ENCODE peak calls at places on chromosomes 1 and 21, in five cellular contexts. One of them, this sample, is unnamed.

GRCh38 chr1:246838118-246838456 is 93.7 kb downstream of the AHCTF1 start:
- DNase-seq in OCI-LY7: no peak
- DNase-seq in upper lobe of right lung: no peak
- DNase-seq in body of pancreas: no peak
- DNase-seq in neural progenitor cell: no peak
- DNase-seq in this sample: no peak

GRCh38 chr1:113615425-113615824 is 143.9 kb downstream of the PHTF1 start:
- DNase-seq in OCI-LY7: no peak
- DNase-seq in upper lobe of right lung: no peak
- DNase-seq in body of pancreas: no peak
- DNase-seq in neural progenitor cell: no peak
- DNase-seq in this sample: no peak

GRCh38 chr1:202998836-202999750 is 8.1 kb upstream of the TMEM183A start:
- DNase-seq in OCI-LY7: peak
- DNase-seq in upper lobe of right lung: no peak
- DNase-seq in body of pancreas: peak
- DNase-seq in neural progenitor cell: peak
- DNase-seq in this sample: peak

GRCh38 chr21:20822559-20823133 is 175.6 kb upstream of the NCAM2 start:
- DNase-seq in OCI-LY7: no peak
- DNase-seq in upper lobe of right lung: no peak
- DNase-seq in body of pancreas: no peak
- DNase-seq in neural progenitor cell: peak
- DNase-seq in this sample: no peak

GRCh38 chr1:34822202-34822601 is 29.4 kb downstream of the GJA4 start:
- DNase-seq in OCI-LY7: no peak
- DNase-seq in upper lobe of right lung: no peak
- DNase-seq in body of pancreas: no peak
- DNase-seq in neural progenitor cell: no peak
- DNase-seq in this sample: no peak

GRCh38 chr1:98090351-98090750 is 169.5 kb upstream of the DPYD start:
- DNase-seq in OCI-LY7: no peak
- DNase-seq in upper lobe of right lung: no peak
- DNase-seq in body of pancreas: no peak
- DNase-seq in neural progenitor cell: no peak
- DNase-seq in this sample: no peak

GRCh38 chr1:198678901-198679329 is 40.1 kb downstream of the PTPRC start:
- DNase-seq in OCI-LY7: peak
- DNase-seq in upper lobe of right lung: no peak
- DNase-seq in body of pancreas: no peak
- DNase-seq in neural progenitor cell: no peak
- DNase-seq in this sample: no peak

GRCh38 chr1:108036796-108037545 is 72.0 kb upstream of the VAV3 start:
- DNase-seq in OCI-LY7: no peak
- DNase-seq in upper lobe of right lung: no peak
- DNase-seq in body of pancreas: no peak
- DNase-seq in neural progenitor cell: no peak
- DNase-seq in this sample: no peak

GRCh38 chr1:203669739-203670138 is 43.1 kb downstream of the ATP2B4 start:
- DNase-seq in OCI-LY7: no peak
- DNase-seq in upper lobe of right lung: no peak
- DNase-seq in body of pancreas: no peak
- DNase-seq in neural progenitor cell: no peak
- DNase-seq in this sample: no peak

GRCh38 chr21:19992540-19992939 is 1005.7 kb upstream of the NCAM2 start:
- DNase-seq in OCI-LY7: no peak
- DNase-seq in upper lobe of right lung: no peak
- DNase-seq in body of pancreas: no peak
- DNase-seq in neural progenitor cell: no peak
- DNase-seq in this sample: no peak

GRCh38 chr1:86169625-86170024 is 13.1 kb upstream of the COL24A1 start:
- DNase-seq in OCI-LY7: no peak
- DNase-seq in upper lobe of right lung: no peak
- DNase-seq in body of pancreas: no peak
- DNase-seq in neural progenitor cell: no peak
- DNase-seq in this sample: no peak

GRCh38 chr1:35560256-35561225 is 2.9 kb downstream of the NCDN start:
- DNase-seq in OCI-LY7: no peak
- DNase-seq in upper lobe of right lung: no peak
- DNase-seq in body of pancreas: peak
- DNase-seq in neural progenitor cell: no peak
- DNase-seq in this sample: no peak

GRCh38 chr1:175124842-175125241 is 57.2 kb downstream of the TNN start:
- DNase-seq in OCI-LY7: no peak
- DNase-seq in upper lobe of right lung: no peak
- DNase-seq in body of pancreas: no peak
- DNase-seq in neural progenitor cell: no peak
- DNase-seq in this sample: no peak

GRCh38 chr1:147891088-147891487 is 11.5 kb upstream of the GJA8 start:
- DNase-seq in OCI-LY7: no peak
- DNase-seq in upper lobe of right lung: no peak
- DNase-seq in body of pancreas: no peak
- DNase-seq in neural progenitor cell: no peak
- DNase-seq in this sample: no peak

GRCh38 chr21:33974513-33975468 is 59.2 kb upstream of the ATP5PO start:
- DNase-seq in OCI-LY7: no peak
- DNase-seq in upper lobe of right lung: no peak
- DNase-seq in body of pancreas: no peak
- DNase-seq in neural progenitor cell: no peak
- DNase-seq in this sample: no peak

GRCh38 chr1:51926171-51926812 is 47.8 kb upstream of the NRDC start:
- DNase-seq in OCI-LY7: peak
- DNase-seq in upper lobe of right lung: no peak
- DNase-seq in body of pancreas: no peak
- DNase-seq in neural progenitor cell: peak
- DNase-seq in this sample: peak

GRCh38 chr1:110421159-110421777 is 13.8 kb upstream of the LAMTOR5 start:
- DNase-seq in OCI-LY7: no peak
- DNase-seq in upper lobe of right lung: no peak
- DNase-seq in body of pancreas: no peak
- DNase-seq in neural progenitor cell: no peak
- DNase-seq in this sample: no peak

GRCh38 chr1:71414229-71414628 is 333.4 kb upstream of the ZRANB2 start:
- DNase-seq in OCI-LY7: no peak
- DNase-seq in upper lobe of right lung: no peak
- DNase-seq in body of pancreas: no peak
- DNase-seq in neural progenitor cell: no peak
- DNase-seq in this sample: no peak

DNA sequence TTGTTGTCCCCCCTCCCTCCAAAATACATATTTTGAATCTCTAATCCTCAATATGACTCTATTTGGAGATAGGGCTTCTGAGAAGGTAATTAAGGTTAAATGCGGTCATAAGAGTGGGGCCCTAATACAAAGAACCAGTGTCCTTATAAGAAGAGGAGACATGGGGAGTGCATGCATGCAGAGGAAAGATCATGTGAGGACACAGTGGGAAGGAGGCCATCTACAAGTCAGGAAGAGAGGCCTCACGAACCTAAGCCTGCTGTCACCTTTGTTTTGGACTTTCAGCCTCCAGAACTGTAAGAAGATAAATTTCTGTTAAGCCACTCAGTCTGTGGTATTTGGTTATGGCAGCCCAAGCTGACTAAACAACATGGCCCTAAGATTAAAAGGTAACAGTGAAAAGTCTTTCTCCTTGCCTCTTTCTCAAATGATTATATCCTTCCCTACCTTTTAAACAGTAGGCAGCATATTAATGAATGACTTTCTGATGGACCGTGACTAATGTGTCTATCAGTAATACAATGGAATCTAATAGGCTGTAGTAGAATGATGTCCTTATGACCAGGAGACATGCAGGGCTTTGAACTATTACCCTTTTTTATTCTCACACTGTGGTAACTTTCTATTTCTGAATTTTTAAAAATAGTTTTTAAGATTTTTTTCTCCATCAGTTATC is 40.6 kb upstream of the ST6GALNAC3 start:
- DNase-seq in OCI-LY7: no peak
- DNase-seq in upper lobe of right lung: no peak
- DNase-seq in body of pancreas: no peak
- DNase-seq in neural progenitor cell: no peak
- DNase-seq in this sample: no peak
- H3K27ac ChIP-seq in OCI-LY7: no peak
- H3K27ac ChIP-seq in upper lobe of right lung: no peak
- H3K27ac ChIP-seq in body of pancreas: no peak
- H3K27ac ChIP-seq in neural progenitor cell: no peak
- H3K27ac ChIP-seq in this sample: no peak

GRCh38 chr1:156054500-156055342 is at the start of gene LAMTOR2:
- DNase-seq in OCI-LY7: peak
- DNase-seq in upper lobe of right lung: peak
- DNase-seq in body of pancreas: peak
- DNase-seq in neural progenitor cell: peak
- DNase-seq in this sample: peak
- TF ChIP-seq CTCF in OCI-LY7: no peak
- TF ChIP-seq CTCF in upper lobe of right lung: no peak
- TF ChIP-seq CTCF in body of pancreas: no peak
- TF ChIP-seq CTCF in neural progenitor cell: no peak
- TF ChIP-seq CTCF in this sample: no peak

DNA sequence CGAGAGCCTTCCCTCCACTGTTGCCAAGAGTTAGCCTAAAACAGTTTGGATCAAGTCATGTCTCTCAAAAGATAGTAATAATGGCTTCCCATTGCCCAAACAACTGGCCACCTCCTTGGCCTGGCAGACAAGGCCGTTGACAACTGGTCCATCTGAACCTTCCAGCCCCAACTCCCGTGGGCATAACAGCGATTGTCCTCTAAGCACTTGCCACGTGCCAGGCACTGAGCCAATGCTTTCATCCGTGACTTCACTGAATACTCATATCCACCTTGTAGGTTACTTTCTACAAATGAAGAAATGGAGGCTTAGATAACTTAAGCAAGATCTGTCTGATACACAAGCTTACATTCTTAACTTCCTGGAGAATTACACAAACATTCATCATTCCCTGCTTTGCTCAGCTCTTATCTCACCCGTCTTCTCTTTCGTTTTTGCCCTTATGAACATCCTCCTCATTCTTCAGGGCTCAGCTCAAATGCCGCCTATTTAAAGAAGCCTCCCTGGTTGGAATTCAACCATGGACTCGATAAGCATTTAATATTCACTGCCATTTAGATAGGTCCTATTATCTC is 106.4 kb downstream of the KCND3 start:
- DNase-seq in OCI-LY7: no peak
- DNase-seq in upper lobe of right lung: no peak
- DNase-seq in body of pancreas: no peak
- DNase-seq in neural progenitor cell: no peak
- DNase-seq in this sample: no peak
- H3K27ac ChIP-seq in OCI-LY7: no peak
- H3K27ac ChIP-seq in upper lobe of right lung: no peak
- H3K27ac ChIP-seq in body of pancreas: no peak
- H3K27ac ChIP-seq in neural progenitor cell: no peak
- H3K27ac ChIP-seq in this sample: no peak

GRCh38 chr1:10530281-10530740 is 55.6 kb downstream of the PEX14 start:
- DNase-seq in OCI-LY7: no peak
- DNase-seq in upper lobe of right lung: peak
- DNase-seq in body of pancreas: peak
- DNase-seq in neural progenitor cell: peak
- DNase-seq in this sample: peak
- TF ChIP-seq CTCF in OCI-LY7: peak
- TF ChIP-seq CTCF in upper lobe of right lung: peak
- TF ChIP-seq CTCF in body of pancreas: peak
- TF ChIP-seq CTCF in neural progenitor cell: peak
- TF ChIP-seq CTCF in this sample: peak

GRCh38 chr1:153648000-153648643 is 10.4 kb upstream of the SNAPIN start:
- DNase-seq in OCI-LY7: no peak
- DNase-seq in upper lobe of right lung: no peak
- DNase-seq in body of pancreas: no peak
- DNase-seq in neural progenitor cell: no peak
- DNase-seq in this sample: no peak

GRCh38 chr1:153649137-153649866 is 9.2 kb upstream of the SNAPIN start:
- DNase-seq in OCI-LY7: no peak
- DNase-seq in upper lobe of right lung: no peak
- DNase-seq in body of pancreas: peak
- DNase-seq in neural progenitor cell: no peak
- DNase-seq in this sample: peak

GRCh38 chr1:153643825-153644224 is 10.0 kb downstream of the CHTOP start:
- DNase-seq in OCI-LY7: no peak
- DNase-seq in upper lobe of right lung: no peak
- DNase-seq in body of pancreas: no peak
- DNase-seq in neural progenitor cell: no peak
- DNase-seq in this sample: no peak

GRCh38 chr1:153647375-153647714 is 11.2 kb upstream of the SNAPIN start:
- DNase-seq in OCI-LY7: no peak
- DNase-seq in upper lobe of right lung: no peak
- DNase-seq in body of pancreas: no peak
- DNase-seq in neural progenitor cell: no peak
- DNase-seq in this sample: peak

GRCh38 chr1:153646672-153647374 is 11.7 kb upstream of the SNAPIN start:
- DNase-seq in OCI-LY7: no peak
- DNase-seq in upper lobe of right lung: no peak
- DNase-seq in body of pancreas: no peak
- DNase-seq in neural progenitor cell: no peak
- DNase-seq in this sample: no peak
- H3K27ac ChIP-seq in OCI-LY7: no peak
- H3K27ac ChIP-seq in upper lobe of right lung: no peak
- H3K27ac ChIP-seq in body of pancreas: peak
- H3K27ac ChIP-seq in neural progenitor cell: peak
- H3K27ac ChIP-seq in this sample: no peak

GRCh38 chr1:219931033-219931432 is 2.7 kb upstream of the SLC30A10 start:
- DNase-seq in OCI-LY7: no peak
- DNase-seq in upper lobe of right lung: no peak
- DNase-seq in body of pancreas: no peak
- DNase-seq in neural progenitor cell: no peak
- DNase-seq in this sample: no peak

GRCh38 chr1:219927298-219927955 is 930 bp downstream of the SLC30A10 start:
- DNase-seq in OCI-LY7: no peak
- DNase-seq in upper lobe of right lung: no peak
- DNase-seq in body of pancreas: no peak
- DNase-seq in neural progenitor cell: no peak
- DNase-seq in this sample: no peak

GRCh38 chr1:219926363-219926998 is 1.9 kb downstream of the SLC30A10 start:
- DNase-seq in OCI-LY7: no peak
- DNase-seq in upper lobe of right lung: no peak
- DNase-seq in body of pancreas: no peak
- DNase-seq in neural progenitor cell: no peak
- DNase-seq in this sample: no peak

GRCh38 chr1:219928791-219929118 is 398 bp upstream of the SLC30A10 start:
- DNase-seq in OCI-LY7: no peak
- DNase-seq in upper lobe of right lung: no peak
- DNase-seq in body of pancreas: no peak
- DNase-seq in neural progenitor cell: no peak
- DNase-seq in this sample: no peak

GRCh38 chr1:219927956-219928790 is at the start of gene SLC30A10:
- DNase-seq in OCI-LY7: no peak
- DNase-seq in upper lobe of right lung: no peak
- DNase-seq in body of pancreas: peak
- DNase-seq in neural progenitor cell: peak
- DNase-seq in this sample: peak
- TF ChIP-seq CTCF in OCI-LY7: no peak
- TF ChIP-seq CTCF in upper lobe of right lung: no peak
- TF ChIP-seq CTCF in body of pancreas: no peak
- TF ChIP-seq CTCF in neural progenitor cell: peak
- TF ChIP-seq CTCF in this sample: no peak